ENCODE peak calls at places on chromosomes 7 and 10, in nine cellular contexts. J is CD4-positive, alpha-beta memory T cell; M is H9; N is small intestine; T is IMR-90; I is CD8-positive, alpha-beta memory T cell; E is Caco-2; H is right cardiac atrium; O is CD4-positive, CD25-positive, alpha-beta regulatory T cell. B is an unnamed sample. For H3K27me3 and H3K9me3, the result is how much of the 10 kb centered on the place peaks cover.

GRCh38 chr10:90929179-90929578 is 8.3 kb upstream of the ANKRD1 start:
- DNase-seq in J (no peak), M (no peak), N (no peak), T (no peak), I (no peak), E (no peak), H (no peak), O (no peak), B (no peak)

GRCh38 chr7:29287366-29287765 is 92.8 kb downstream of the CHN2 start:
- DNase-seq in J (no peak), M (no peak), N (peak), T (peak), I (no peak), E (no peak), H (no peak), O (no peak), B (no peak)

GRCh38 chr7:111198255-111198654 is 107.3 kb downstream of the LRRN3 start:
- DNase-seq in J (no peak), M (no peak), N (peak), T (peak), I (no peak), E (no peak), H (no peak), O (no peak), B (peak)

GRCh38 chr7:140674899-140675701 is 2.4 kb downstream of the ADCK2 start:
- DNase-seq in J (no peak), M (peak), N (no peak), T (peak), I (no peak), E (peak), H (no peak), O (no peak), B (no peak)

GRCh38 chr7:137026176-137026500 is 157.7 kb downstream of the CHRM2 start:
- DNase-seq in J (no peak), M (no peak), N (no peak), T (no peak), I (no peak), E (no peak), H (no peak), O (no peak), B (no peak)

GRCh38 chr10:97850446-97850845 is 803 bp downstream of the GOLGA7B start:
- DNase-seq in J (peak), M (no peak), N (no peak), T (no peak), I (peak), E (no peak), H (no peak), O (peak), B (no peak)

GRCh38 chr7:130887182-130888016 is 153.4 kb upstream of the KLF14 start:
- DNase-seq in J (no peak), M (no peak), N (no peak), T (peak), I (no peak), E (no peak), H (no peak), O (no peak), B (no peak)

GRCh38 chr7:41630741-41631140 is 72.1 kb downstream of the INHBA start:
- DNase-seq in J (no peak), M (no peak), N (no peak), T (no peak), I (no peak), E (no peak), H (no peak), O (peak), B (no peak)

GRCh38 chr10:3740157-3740871 is 44.7 kb downstream of the KLF6 start:
- DNase-seq in J (no peak), M (no peak), N (no peak), T (peak), I (no peak), E (peak), H (no peak), O (peak), B (no peak)

GRCh38 chr7:38060116-38060515 is 117.9 kb upstream of the STARD3NL start:
- DNase-seq in J (no peak), M (no peak), N (no peak), T (no peak), I (no peak), E (no peak), H (no peak), O (no peak), B (no peak)

GRCh38 chr10:60182691-60183090 is 207.0 kb downstream of the ANK3 start:
- DNase-seq in J (no peak), M (no peak), N (no peak), T (peak), I (no peak), E (no peak), H (no peak), O (no peak), B (no peak)

GRCh38 chr10:125720002-125720382 is 483 bp downstream of the EDRF1 start:
- DNase-seq in J (no peak), M (no peak), N (no peak), T (peak), I (no peak), E (no peak), H (no peak), O (no peak), B (no peak)

GRCh38 chr7:80681272-80681885 is 42.9 kb downstream of the CD36 start:
- DNase-seq in J (no peak), M (no peak), N (peak), T (peak), I (no peak), E (peak), H (no peak), O (no peak), B (no peak)

GRCh38 chr7:19327011-19327410 is 181.8 kb upstream of the FERD3L start:
- DNase-seq in J (no peak), M (no peak), N (no peak), T (peak), I (no peak), E (no peak), H (no peak), O (no peak), B (no peak)

GRCh38 chr10:14602807-14603538 is 171.7 kb downstream of the FAM107B start:
- DNase-seq in J (no peak), M (no peak), N (peak), T (peak), I (no peak), E (no peak), H (no peak), O (peak), B (no peak)

DNA sequence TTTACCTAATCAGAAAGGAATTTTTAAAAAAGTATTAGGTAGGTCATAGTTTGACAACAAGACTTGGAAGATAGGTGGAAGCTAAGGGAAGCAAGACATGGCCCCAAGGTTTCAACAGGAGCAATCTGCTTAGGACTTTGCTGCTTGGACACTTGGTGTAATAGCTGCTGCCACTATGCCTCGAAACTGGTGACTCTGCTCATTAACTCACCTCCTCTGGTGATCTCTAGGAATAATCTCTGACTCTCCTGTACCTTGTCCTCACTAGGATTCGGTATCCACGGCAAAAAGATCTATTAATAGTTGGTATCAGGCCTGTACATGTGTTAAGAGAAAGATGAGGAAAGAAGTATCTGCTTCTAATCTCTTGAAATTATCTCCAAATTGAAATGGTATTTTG is 53.1 kb downstream of the PTEN start:
- DNase-seq in J (no peak), M (no peak), N (peak), T (no peak), I (no peak), E (no peak), H (no peak), O (no peak), B (no peak)
- H3K27me3 ChIP-seq in J (under half), M (under half), N (under half), T (under half), I (under half), E (under half), H (under half), O (under half), B (under half)

DNA sequence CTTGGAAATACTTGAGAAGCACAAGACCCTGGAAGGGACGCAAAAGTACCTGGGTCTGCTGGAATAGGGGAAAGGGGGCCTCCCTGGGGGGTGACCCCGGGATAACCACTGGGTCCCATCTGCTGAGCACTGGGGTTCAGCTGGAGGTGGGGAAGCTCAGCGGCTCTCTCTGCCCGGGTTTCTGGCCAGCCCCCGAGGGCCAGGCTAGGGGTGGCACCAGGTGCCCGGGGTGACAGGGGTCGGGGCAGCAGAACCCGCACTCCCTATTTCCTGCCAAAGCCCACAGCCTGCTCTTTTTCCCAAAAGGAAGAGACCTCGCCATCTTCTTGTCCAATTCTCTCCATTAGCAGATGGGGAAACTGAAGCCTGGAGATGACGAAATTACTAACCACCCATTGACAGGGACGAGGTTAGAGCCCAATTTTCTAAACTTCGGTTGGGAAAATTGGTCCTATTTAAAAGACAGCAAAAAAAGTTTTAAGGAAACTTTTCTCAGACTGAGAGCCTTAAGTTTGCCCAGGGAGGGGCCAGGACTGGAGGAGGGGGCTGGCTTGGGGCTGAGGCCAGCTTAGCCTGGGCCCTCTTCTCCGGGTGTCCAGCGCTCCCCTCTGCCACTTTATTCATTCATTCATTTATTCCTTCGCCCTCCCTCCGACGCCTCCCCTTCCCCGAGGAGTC is 17.8 kb upstream of the GATA3 start:
- DNase-seq in J (no peak), M (no peak), N (no peak), T (no peak), I (no peak), E (no peak), H (no peak), O (no peak), B (no peak)
- H3K9me3 ChIP-seq in J (under half), M (under half), N (under half), T (under half), I (under half), E (under half), H (under half), O (under half), B (under half)

GRCh38 chr10:123994417-123995081 is 98.8 kb downstream of the CHST15 start:
- DNase-seq in J (peak), M (peak), N (peak), T (peak), I (peak), E (peak), H (peak), O (peak), B (peak)
- H3K27me3 ChIP-seq in J (under half), M (under half), N (under half), T (under half), I (under half), E (under half), H (under half), O (under half), B (under half)

DNA sequence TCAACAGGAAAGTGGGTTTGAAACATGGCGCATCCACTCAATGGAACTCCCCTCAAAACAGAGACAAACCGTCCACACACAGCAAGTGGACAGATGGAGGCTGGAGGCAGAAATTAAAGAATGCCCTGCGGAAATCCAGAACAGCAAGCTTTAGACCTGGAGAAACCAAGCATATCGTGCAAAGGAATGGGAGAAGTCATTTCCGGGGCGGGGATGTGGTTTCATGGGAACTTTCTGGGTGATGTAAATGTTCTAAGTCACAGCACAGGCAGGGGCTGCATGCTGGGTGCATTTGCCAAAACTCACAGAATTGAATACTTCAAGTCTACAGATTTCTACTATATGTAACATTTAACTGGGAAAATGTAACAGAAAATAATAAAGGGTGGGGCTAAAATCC is 213.0 kb downstream of the PTPRN2 start:
- DNase-seq in J (no peak), M (no peak), N (no peak), T (no peak), I (no peak), E (no peak), H (no peak), O (no peak), B (no peak)
- H3K9me3 ChIP-seq in J (under half), M (under half), N (under half), T (under half), I (under half), E (under half), H (under half), O (under half), B (half or more)

DNA sequence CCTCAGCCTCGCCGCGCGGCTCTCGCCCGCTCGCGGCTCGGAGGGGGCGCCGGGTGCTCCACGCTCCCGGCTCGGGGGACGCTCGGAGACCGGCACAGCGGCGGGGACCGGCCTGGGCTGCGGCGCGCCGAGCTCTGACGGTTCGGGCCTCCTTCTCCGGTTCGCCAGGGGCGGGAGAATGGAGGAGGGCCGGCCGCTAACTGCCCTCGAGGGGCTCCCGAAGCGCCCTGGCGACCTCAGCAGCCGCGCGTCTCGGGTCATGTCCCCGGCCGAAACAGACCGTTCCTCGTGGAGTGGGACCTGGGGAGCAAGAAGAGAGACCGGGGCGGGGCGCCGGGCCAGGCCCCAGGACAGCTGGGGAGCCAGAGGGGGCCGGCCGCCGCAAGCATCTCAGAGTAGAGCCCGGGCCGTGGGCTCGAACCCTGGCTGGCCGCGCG is 325 bp upstream of the GRID1 start:
- DNase-seq in J (no peak), M (no peak), N (no peak), T (no peak), I (no peak), E (no peak), H (no peak), O (no peak), B (no peak)
- H3K27me3 ChIP-seq in J (under half), M (half or more), N (under half), T (half or more), I (under half), E (under half), H (under half), O (under half), B (half or more)

DNA sequence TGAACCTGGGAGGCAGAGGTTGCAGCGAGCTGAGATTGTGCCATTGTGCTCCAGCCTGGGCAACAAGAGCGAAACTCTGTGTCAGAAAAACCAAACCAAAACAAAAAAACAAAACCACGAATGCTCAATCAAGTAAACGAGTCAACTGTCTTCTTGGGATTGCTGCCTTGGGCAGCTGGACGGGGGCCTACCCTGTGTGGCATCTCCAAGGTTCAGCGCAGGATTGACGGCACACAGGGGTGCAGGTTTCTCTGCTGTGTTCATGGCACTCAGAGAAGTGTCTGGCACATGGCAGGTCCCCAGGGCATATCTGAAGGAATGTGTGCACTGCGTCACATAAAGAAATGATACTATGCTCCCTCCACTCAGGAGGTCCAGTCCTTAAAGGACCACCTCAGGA is 25.2 kb upstream of the CRYGN start:
- DNase-seq in J (no peak), M (no peak), N (no peak), T (no peak), I (no peak), E (no peak), H (no peak), O (no peak), B (no peak)
- H3K9me3 ChIP-seq in J (under half), M (under half), N (under half), T (under half), I (under half), E (under half), H (under half), O (under half), B (under half)

GRCh38 chr7:23475579-23475844 is 5.2 kb upstream of the IGF2BP3 start:
- DNase-seq in J (no peak), M (no peak), N (no peak), T (no peak), I (no peak), E (no peak), H (no peak), O (no peak), B (no peak)
- H3K27me3 ChIP-seq in J (half or more), M (under half), N (under half), T (under half), I (half or more), E (under half), H (under half), O (half or more), B (under half)

DNA sequence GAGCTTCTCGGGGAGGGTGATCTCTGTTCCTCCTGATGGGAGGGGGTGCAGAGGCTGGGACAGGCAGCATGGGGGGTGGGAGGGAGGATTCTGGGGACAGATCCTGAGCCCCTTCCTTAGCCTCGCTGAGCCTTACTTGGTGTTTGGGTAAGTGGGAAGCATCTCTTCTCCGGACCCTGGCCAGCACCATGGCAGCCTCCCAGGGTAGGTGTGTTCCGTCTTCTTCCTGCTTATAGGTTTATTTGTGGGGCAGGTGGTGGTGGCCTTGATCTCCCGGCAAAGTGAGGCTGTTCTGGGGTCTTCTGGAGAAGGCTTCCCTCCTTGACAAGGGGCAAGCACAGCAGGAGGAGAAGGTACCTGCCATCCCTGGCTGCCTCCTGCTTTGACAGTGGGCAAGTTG is 226.9 kb downstream of the GLRX3 start:
- DNase-seq in J (no peak), M (no peak), N (no peak), T (no peak), I (no peak), E (no peak), H (no peak), O (no peak), B (no peak)
- H3K9me3 ChIP-seq in J (under half), M (under half), N (under half), T (half or more), I (under half), E (under half), H (under half), O (under half), B (half or more)